ENCODE peak calls at places on chromosomes 11 and 22, in five cellular contexts. One of them, this sample, is unnamed.
A peak's percentile ranks its signal among the peaks of the same experiment; 100 is the strongest.

GRCh38 chr11:119791701-119792151 is 62.7 kb upstream of the NECTIN1 start:
- DNase-seq in GM12878: no peak
- DNase-seq in H1: no peak
- DNase-seq in HepG2: no peak
- DNase-seq in K562: no peak
- DNase-seq in this sample: no peak

GRCh38 chr11:267491-267994 is 10.7 kb upstream of the NLRP6 start:
- DNase-seq in H1: no peak
- DNase-seq in GM12878: peak; percentile 35
- DNase-seq in HepG2: no peak
- DNase-seq in K562: peak; percentile 73
- DNase-seq in this sample: no peak

GRCh38 chr11:80103149-80103859 is 662.5 kb upstream of the TENM4 start:
- DNase-seq in H1: no peak
- DNase-seq in GM12878: no peak
- DNase-seq in K562: no peak
- DNase-seq in HepG2: peak; percentile 15
- DNase-seq in this sample: no peak

GRCh38 chr11:79173615-79174014 is 267.2 kb downstream of the TENM4 start:
- DNase-seq in K562: no peak
- DNase-seq in H1: no peak
- DNase-seq in GM12878: no peak
- DNase-seq in HepG2: no peak
- DNase-seq in this sample: no peak

GRCh38 chr11:128509990-128510389 is 77.4 kb downstream of the ETS1 start:
- DNase-seq in K562: no peak
- DNase-seq in GM12878: no peak
- DNase-seq in HepG2: no peak
- DNase-seq in H1: no peak
- DNase-seq in this sample: no peak

GRCh38 chr11:94781822-94782221 is 13.7 kb downstream of the AMOTL1 start:
- DNase-seq in HepG2: no peak
- DNase-seq in H1: no peak
- DNase-seq in K562: no peak
- DNase-seq in GM12878: no peak
- DNase-seq in this sample: no peak

GRCh38 chr22:22818861-22819855 is 68.5 kb upstream of the IGLL5 start:
- DNase-seq in K562: no peak
- DNase-seq in HepG2: no peak
- DNase-seq in GM12878: peak; percentile 47
- DNase-seq in H1: no peak
- DNase-seq in this sample: no peak

GRCh38 chr22:48746789-48747425 is 1080.8 kb downstream of the BRD1 start:
- DNase-seq in H1: no peak
- DNase-seq in HepG2: no peak
- DNase-seq in K562: no peak
- DNase-seq in GM12878: no peak
- DNase-seq in this sample: no peak

GRCh38 chr11:80096736-80097135 is 655.9 kb upstream of the TENM4 start:
- DNase-seq in H1: no peak
- DNase-seq in GM12878: no peak
- DNase-seq in HepG2: no peak
- DNase-seq in K562: no peak
- DNase-seq in this sample: no peak

GRCh38 chr22:37032535-37033460 is 13.3 kb downstream of the MPST start:
- DNase-seq in H1: no peak
- DNase-seq in HepG2: peak; percentile 100
- DNase-seq in GM12878: no peak
- DNase-seq in K562: no peak
- DNase-seq in this sample: no peak

GRCh38 chr11:119584193-119585037 is 144.6 kb downstream of the NECTIN1 start:
- DNase-seq in HepG2: no peak
- DNase-seq in K562: peak; percentile 76
- DNase-seq in GM12878: no peak
- DNase-seq in H1: peak; percentile 70
- DNase-seq in this sample: no peak

GRCh38 chr11:19792510-19792909 is 79.9 kb downstream of the NAV2 start:
- DNase-seq in K562: no peak
- DNase-seq in HepG2: no peak
- DNase-seq in H1: no peak
- DNase-seq in GM12878: no peak
- DNase-seq in this sample: no peak

GRCh38 chr11:115924744-115925567 is 420.7 kb upstream of the CADM1 start:
- DNase-seq in GM12878: peak; percentile 99
- DNase-seq in K562: no peak
- DNase-seq in H1: no peak
- DNase-seq in HepG2: no peak
- DNase-seq in this sample: no peak

GRCh38 chr11:24855951-24856350 is 359.1 kb downstream of the LUZP2 start:
- DNase-seq in H1: no peak
- DNase-seq in K562: no peak
- DNase-seq in GM12878: no peak
- DNase-seq in HepG2: no peak
- DNase-seq in this sample: no peak

GRCh38 chr11:79013509-79013908 is 427.3 kb downstream of the TENM4 start:
- DNase-seq in K562: no peak
- DNase-seq in H1: no peak
- DNase-seq in HepG2: no peak
- DNase-seq in GM12878: no peak
- DNase-seq in this sample: no peak

GRCh38 chr11:2975594-2975993 is 16.5 kb downstream of the NAP1L4 start:
- DNase-seq in HepG2: peak; percentile 50
- DNase-seq in H1: no peak
- DNase-seq in GM12878: no peak
- DNase-seq in K562: peak; percentile 37
- DNase-seq in this sample: peak; percentile 36

GRCh38 chr11:2293396-2294339 is 8.1 kb downstream of the C11orf21 start:
- DNase-seq in H1: no peak
- DNase-seq in HepG2: no peak
- DNase-seq in GM12878: no peak
- DNase-seq in K562: no peak
- DNase-seq in this sample: no peak

GRCh38 chr11:82831364-82831763 is 68.9 kb downstream of the PRCP start:
- DNase-seq in GM12878: no peak
- DNase-seq in K562: no peak
- DNase-seq in H1: no peak
- DNase-seq in HepG2: peak; percentile 46
- DNase-seq in this sample: no peak

GRCh38 chr22:26986051-26986881 is 328.9 kb downstream of the MIAT start:
- DNase-seq in GM12878: no peak
- DNase-seq in K562: no peak
- DNase-seq in H1: no peak
- DNase-seq in HepG2: no peak
- DNase-seq in this sample: no peak

GRCh38 chr11:127390465-127390864 is 389.9 kb upstream of the KIRREL3 start:
- DNase-seq in HepG2: no peak
- DNase-seq in H1: no peak
- DNase-seq in GM12878: no peak
- DNase-seq in K562: no peak
- DNase-seq in this sample: no peak

GRCh38 chr22:22810018-22810427 is 77.6 kb upstream of the IGLL5 start:
- DNase-seq in GM12878: no peak
- DNase-seq in K562: peak; percentile 97
- DNase-seq in H1: no peak
- DNase-seq in HepG2: peak; percentile 50
- DNase-seq in this sample: peak; percentile 36

GRCh38 chr11:36376888-36377758 is 81.0 kb downstream of the PRR5L start:
- DNase-seq in H1: peak; percentile 56
- DNase-seq in K562: no peak
- DNase-seq in HepG2: no peak
- DNase-seq in GM12878: no peak
- DNase-seq in this sample: no peak

GRCh38 chr11:113850188-113850587 is 25.2 kb downstream of the USP28 start:
- DNase-seq in H1: no peak
- DNase-seq in K562: no peak
- DNase-seq in HepG2: no peak
- DNase-seq in GM12878: no peak
- DNase-seq in this sample: no peak

GRCh38 chr11:1863352-1864215 is 10.7 kb downstream of the LSP1 start:
- DNase-seq in HepG2: peak; percentile 29
- DNase-seq in H1: no peak
- DNase-seq in GM12878: no peak
- DNase-seq in K562: peak; percentile 56
- DNase-seq in this sample: peak; percentile 68

GRCh38 chr22:22663861-22664800 is 19.7 kb downstream of the GGTLC2 start:
- DNase-seq in GM12878: no peak
- DNase-seq in HepG2: no peak
- DNase-seq in K562: no peak
- DNase-seq in H1: no peak
- DNase-seq in this sample: no peak

GRCh38 chr22:20582520-20583361 is 75.3 kb downstream of the MED15 start:
- DNase-seq in K562: no peak
- DNase-seq in HepG2: no peak
- DNase-seq in GM12878: no peak
- DNase-seq in H1: no peak
- DNase-seq in this sample: no peak

GRCh38 chr11:1889941-1890855 is 1.5 kb downstream of the PRR33 start:
- DNase-seq in H1: no peak
- DNase-seq in GM12878: no peak
- DNase-seq in K562: peak; percentile 9
- DNase-seq in HepG2: no peak
- DNase-seq in this sample: no peak

GRCh38 chr11:66745356-66746235 is 16.6 kb upstream of the SPTBN2 start:
- DNase-seq in K562: peak; percentile 45
- DNase-seq in HepG2: no peak
- DNase-seq in H1: no peak
- DNase-seq in GM12878: no peak
- DNase-seq in this sample: no peak

GRCh38 chr11:89177691-89178231 is at the start of gene TYR:
- DNase-seq in GM12878: no peak
- DNase-seq in HepG2: no peak
- DNase-seq in K562: no peak
- DNase-seq in H1: no peak
- DNase-seq in this sample: no peak

GRCh38 chr11:106238704-106239360 is 161.4 kb downstream of the AASDHPPT start:
- DNase-seq in H1: no peak
- DNase-seq in K562: no peak
- DNase-seq in HepG2: no peak
- DNase-seq in GM12878: no peak
- DNase-seq in this sample: no peak

GRCh38 chr22:33112606-33113005 is 54.4 kb upstream of the SYN3 start:
- DNase-seq in H1: no peak
- DNase-seq in HepG2: no peak
- DNase-seq in GM12878: peak; percentile 35
- DNase-seq in K562: no peak
- DNase-seq in this sample: no peak

GRCh38 chr11:66183581-66184048 is 84.8 kb upstream of the RAB1B start:
- DNase-seq in K562: no peak
- DNase-seq in H1: no peak
- DNase-seq in GM12878: no peak
- DNase-seq in HepG2: no peak
- DNase-seq in this sample: no peak

GRCh38 chr22:28442951-28443876 is 236.4 kb downstream of the TTC28 start:
- DNase-seq in HepG2: peak; percentile 20
- DNase-seq in H1: peak; percentile 41
- DNase-seq in K562: no peak
- DNase-seq in GM12878: no peak
- DNase-seq in this sample: no peak

GRCh38 chr11:8063319-8063718 is 17.7 kb upstream of the TUB start:
- DNase-seq in H1: no peak
- DNase-seq in GM12878: no peak
- DNase-seq in HepG2: no peak
- DNase-seq in K562: no peak
- DNase-seq in this sample: no peak

GRCh38 chr11:6650980-6651379 is 4.6 kb downstream of the DCHS1 start:
- DNase-seq in HepG2: no peak
- DNase-seq in GM12878: no peak
- DNase-seq in K562: peak; percentile 76
- DNase-seq in H1: no peak
- DNase-seq in this sample: no peak

GRCh38 chr11:36360833-36361232 is 64.7 kb downstream of the PRR5L start:
- DNase-seq in K562: no peak
- DNase-seq in H1: no peak
- DNase-seq in HepG2: no peak
- DNase-seq in GM12878: no peak
- DNase-seq in this sample: no peak

GRCh38 chr22:32396746-32397145 is 15.3 kb downstream of the RTCB start:
- DNase-seq in HepG2: no peak
- DNase-seq in GM12878: no peak
- DNase-seq in H1: no peak
- DNase-seq in K562: no peak
- DNase-seq in this sample: no peak

GRCh38 chr11:44828296-44828695 is 101.5 kb downstream of the TSPAN18 start:
- DNase-seq in HepG2: no peak
- DNase-seq in H1: no peak
- DNase-seq in GM12878: no peak
- DNase-seq in K562: no peak
- DNase-seq in this sample: no peak
- TF ChIP-seq SRF in HepG2: no peak
- TF ChIP-seq SRF in H1: no peak
- TF ChIP-seq SRF in GM12878: no peak
- TF ChIP-seq SRF in K562: no peak
- TF ChIP-seq SRF in this sample: no peak

GRCh38 chr11:27055065-27055682 is 14.6 kb downstream of the BBOX1 start:
- DNase-seq in K562: no peak
- DNase-seq in GM12878: no peak
- DNase-seq in H1: no peak
- DNase-seq in HepG2: peak; percentile 96
- DNase-seq in this sample: no peak
- TF ChIP-seq SRF in K562: no peak
- TF ChIP-seq SRF in GM12878: no peak
- TF ChIP-seq SRF in H1: no peak
- TF ChIP-seq SRF in HepG2: no peak
- TF ChIP-seq SRF in this sample: no peak

DNA sequence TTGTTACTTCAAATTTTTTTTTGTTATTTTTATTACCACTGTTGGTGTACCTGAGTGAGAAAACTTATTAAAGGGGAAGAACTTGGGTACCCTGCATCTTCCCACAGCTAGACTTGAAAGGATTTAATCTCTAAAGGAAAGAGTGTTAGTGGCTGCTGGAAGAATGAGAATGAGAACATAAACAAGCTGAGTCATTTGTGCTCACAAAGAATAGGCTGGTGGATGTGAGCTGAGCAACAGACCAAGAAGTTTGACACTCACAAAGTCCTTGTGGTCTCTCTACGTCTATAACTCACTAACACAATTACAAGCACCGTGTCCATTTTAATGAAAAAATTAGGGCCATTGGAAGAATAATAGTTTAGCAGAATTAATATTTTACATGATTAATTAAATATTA is 217.6 kb upstream of the ANO5 start:
- DNase-seq in GM12878: no peak
- DNase-seq in H1: no peak
- DNase-seq in K562: no peak
- DNase-seq in HepG2: no peak
- DNase-seq in this sample: no peak
- TF ChIP-seq SRF in GM12878: no peak
- TF ChIP-seq SRF in H1: no peak
- TF ChIP-seq SRF in K562: no peak
- TF ChIP-seq SRF in HepG2: no peak
- TF ChIP-seq SRF in this sample: no peak

DNA sequence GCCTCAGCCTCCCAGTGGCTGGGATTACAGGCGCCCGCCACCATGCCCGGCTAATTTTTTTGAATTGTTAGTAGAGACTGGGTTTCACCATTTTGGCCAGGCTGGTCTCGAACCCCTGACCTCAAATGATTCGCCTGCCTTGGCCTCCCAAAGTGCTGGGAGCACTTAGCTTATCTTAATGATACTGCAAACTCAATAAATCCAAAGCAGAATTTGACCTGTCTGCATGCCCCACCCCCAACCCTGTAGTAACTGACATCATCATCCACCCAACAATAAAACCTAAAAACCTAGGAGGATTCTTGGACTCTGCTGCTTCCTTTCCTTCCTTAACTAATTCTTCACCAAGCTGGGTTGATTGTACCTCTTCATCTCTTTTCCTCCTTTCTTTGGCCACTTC is 6.3 kb upstream of the ADSL start:
- DNase-seq in H1: no peak
- DNase-seq in GM12878: no peak
- DNase-seq in K562: no peak
- DNase-seq in HepG2: no peak
- DNase-seq in this sample: no peak
- TF ChIP-seq SRF in H1: no peak
- TF ChIP-seq SRF in GM12878: no peak
- TF ChIP-seq SRF in K562: no peak
- TF ChIP-seq SRF in HepG2: no peak
- TF ChIP-seq SRF in this sample: no peak